ENCODE peak calls at places on chromosomes 4 and X, in five cellular contexts. O is Daoy, T is epithelial cell of proximal tubule, S is endothelial cell, R is pancreas. Y is an unnamed sample.

GRCh38 chr4:66522244-66522643 is 852.0 kb upstream of the EPHA5 start:
- DNase-seq in O (no peak), T (no peak), S (no peak), R (no peak), Y (no peak)

GRCh38 chr4:150078996-150079581 is 844 bp downstream of the DCLK2 start:
- DNase-seq in O (peak; percentile 53), T (no peak), S (peak; percentile 16), R (peak; percentile 28), Y (no peak)

GRCh38 chr4:168409089-168409801 is 71.0 kb downstream of the DDX60L start:
- DNase-seq in O (peak; percentile 10), T (peak; percentile 30), S (no peak), R (no peak), Y (no peak)

GRCh38 chr4:154739111-154739510 is 4.7 kb upstream of the LRAT start:
- DNase-seq in O (no peak), T (no peak), S (no peak), R (no peak), Y (no peak)

GRCh38 chrX:39320165-39320564 is 518.9 kb downstream of the MID1IP1 start:
- DNase-seq in O (no peak), T (no peak), S (no peak), R (no peak), Y (no peak)

GRCh38 chrX:154751121-154751668 is 318 bp upstream of the GAB3 start:
- DNase-seq in O (no peak), T (no peak), S (no peak), R (no peak), Y (no peak)

GRCh38 chrX:51899741-51900140 is 6.3 kb downstream of the MAGED1 start:
- DNase-seq in O (no peak), T (no peak), S (no peak), R (no peak), Y (no peak)

GRCh38 chr4:7186081-7186480 is 6.3 kb upstream of the SORCS2 start:
- DNase-seq in O (no peak), T (no peak), S (peak; percentile 64), R (no peak), Y (no peak)

GRCh38 chr4:43391084-43391483 is 498.6 kb downstream of the GRXCR1 start:
- DNase-seq in O (no peak), T (no peak), S (no peak), R (no peak), Y (no peak)

GRCh38 chrX:139388234-139388633 is 142.3 kb upstream of the F9 start:
- DNase-seq in O (peak; percentile 4), T (no peak), S (no peak), R (no peak), Y (no peak)

GRCh38 chr4:102143433-102143832 is 201.8 kb downstream of the SLC39A8 start:
- DNase-seq in O (no peak), T (no peak), S (no peak), R (no peak), Y (no peak)

GRCh38 chr4:156291317-156291716 is 337.7 kb upstream of the CTSO start:
- DNase-seq in O (peak; percentile 25), T (no peak), S (no peak), R (no peak), Y (no peak)

GRCh38 chrX:155231163-155231562 is 14.9 kb downstream of the VBP1 start:
- DNase-seq in O (no peak), T (no peak), S (no peak), R (no peak), Y (no peak)

GRCh38 chr4:71732706-71733105 is 51.2 kb downstream of the GC start:
- DNase-seq in O (no peak), T (peak; percentile 26), S (no peak), R (no peak), Y (no peak)

GRCh38 chr4:2266181-2266580 is 4.3 kb upstream of the MXD4 start:
- DNase-seq in O (no peak), T (no peak), S (no peak), R (no peak), Y (no peak)

GRCh38 chr4:78441786-78442185 is 109.8 kb upstream of the ANXA3 start:
- DNase-seq in O (no peak), T (no peak), S (no peak), R (no peak), Y (no peak)

GRCh38 chr4:185512516-185512915 is 22.8 kb downstream of the PDLIM3 start:
- DNase-seq in O (no peak), T (no peak), S (no peak), R (no peak), Y (no peak)

GRCh38 chr4:2942532-2943363 is 20.5 kb downstream of the NOP14 start:
- DNase-seq in O (no peak), T (no peak), S (no peak), R (no peak), Y (no peak)

GRCh38 chrX:34903316-34903715 is 39.3 kb upstream of the FAM47B start:
- DNase-seq in O (no peak), T (no peak), S (no peak), R (no peak), Y (no peak)

GRCh38 chrX:64334467-64334866 is 60.8 kb downstream of the MTMR8 start:
- DNase-seq in O (no peak), T (no peak), S (no peak), R (no peak), Y (no peak)

GRCh38 chrX:12548746-12549145 is 242.5 kb upstream of the PRPS2 start:
- DNase-seq in O (no peak), T (no peak), S (peak; percentile 43), R (no peak), Y (no peak)